ENCODE peak calls at places on chromosomes 11 and 22, in eight cellular contexts. H is ovary, P is choroid plexus epithelial cell, N is lower lobe of right lung, C is uterus, S is brain microvascular endothelial cell, J is astrocyte of the spinal cord, I is esophagus squamous epithelium. K is an unnamed sample.

GRCh38 chr22:31230871-31231621 is 18.9 kb downstream of the LIMK2 start:
- DNase-seq in H (peak; percentile 60), P (peak; percentile 88), N (no peak), C (peak; percentile 44), S (peak; percentile 54), J (peak; percentile 68), I (no peak), K (peak; percentile 75)

GRCh38 chr11:44380009-44380313 is 70.0 kb upstream of the ALX4 start:
- DNase-seq in H (no peak), P (no peak), N (no peak), C (no peak), S (no peak), J (no peak), I (no peak), K (no peak)

GRCh38 chr22:42368379-42369249 is 63.6 kb downstream of the NFAM1 start:
- DNase-seq in H (peak; percentile 30), P (no peak), N (peak; percentile 56), C (no peak), S (no peak), J (no peak), I (no peak), K (no peak)

GRCh38 chr11:105611414-105611813 is 1.5 kb downstream of the GRIA4 start:
- DNase-seq in H (no peak), P (no peak), N (no peak), C (no peak), S (no peak), J (no peak), I (no peak), K (no peak)

GRCh38 chr11:64339754-64340408 is at the start of gene CCDC88B:
- DNase-seq in H (no peak), P (no peak), N (peak; percentile 90), C (no peak), S (no peak), J (no peak), I (peak; percentile 50), K (no peak)

GRCh38 chr22:20523118-20523983 is 15.9 kb downstream of the MED15 start:
- DNase-seq in H (no peak), P (peak; percentile 59), N (peak; percentile 14), C (no peak), S (peak; percentile 14), J (peak; percentile 43), I (no peak), K (peak; percentile 57)

GRCh38 chr11:6544921-6545850 is 48.1 kb downstream of the DNHD1 start:
- DNase-seq in H (no peak), P (peak; percentile 31), N (no peak), C (no peak), S (no peak), J (peak; percentile 43), I (no peak), K (no peak)

GRCh38 chr11:120228794-120229384 is 11.1 kb upstream of the POU2F3 start:
- DNase-seq in H (no peak), P (no peak), N (no peak), C (no peak), S (no peak), J (no peak), I (no peak), K (no peak)

GRCh38 chr11:103871923-103872551 is 164.4 kb upstream of the DDI1 start:
- DNase-seq in H (no peak), P (no peak), N (no peak), C (no peak), S (no peak), J (no peak), I (no peak), K (no peak)

GRCh38 chr11:61749607-61750217 is 2.7 kb upstream of the MYRF start:
- DNase-seq in H (no peak), P (peak; percentile 54), N (no peak), C (no peak), S (peak; percentile 23), J (peak; percentile 35), I (no peak), K (peak; percentile 40)

GRCh38 chr11:46247090-46247489 is 30.4 kb upstream of the CREB3L1 start:
- DNase-seq in H (no peak), P (no peak), N (no peak), C (no peak), S (no peak), J (peak; percentile 62), I (no peak), K (peak; percentile 50)

GRCh38 chr11:131095501-131096185 is 179.4 kb upstream of the SNX19 start:
- DNase-seq in H (no peak), P (no peak), N (no peak), C (no peak), S (no peak), J (no peak), I (no peak), K (no peak)

GRCh38 chr11:105230586-105230985 is 91.0 kb upstream of the CARD18 start:
- DNase-seq in H (no peak), P (no peak), N (no peak), C (no peak), S (no peak), J (no peak), I (no peak), K (no peak)

GRCh38 chr22:36347094-36347493 is 40.7 kb downstream of the MYH9 start:
- DNase-seq in H (no peak), P (no peak), N (no peak), C (no peak), S (no peak), J (peak; percentile 55), I (no peak), K (peak; percentile 70)

GRCh38 chr11:103266167-103266831 is 157.1 kb downstream of the DYNC2H1 start:
- DNase-seq in H (no peak), P (no peak), N (no peak), C (no peak), S (no peak), J (no peak), I (no peak), K (no peak)

GRCh38 chr11:3058753-3059664 is 1.8 kb upstream of the CARS1 start:
- DNase-seq in H (no peak), P (peak; percentile 90), N (peak; percentile 30), C (no peak), S (peak; percentile 84), J (peak; percentile 73), I (no peak), K (peak; percentile 72)

GRCh38 chr11:119641991-119642745 is 86.8 kb downstream of the NECTIN1 start:
- DNase-seq in H (no peak), P (peak; percentile 26), N (no peak), C (no peak), S (peak; percentile 4), J (no peak), I (no peak), K (peak; percentile 11)

GRCh38 chr11:116955548-116955947 is 118.1 kb upstream of the APOA1 start:
- DNase-seq in H (no peak), P (no peak), N (no peak), C (no peak), S (no peak), J (no peak), I (no peak), K (no peak)

GRCh38 chr22:26320469-26320868 is 108.6 kb upstream of the ASPHD2 start:
- DNase-seq in H (no peak), P (no peak), N (no peak), C (no peak), S (no peak), J (no peak), I (no peak), K (no peak)

GRCh38 chr22:30892286-30892685 is 76.3 kb downstream of the MORC2 start:
- DNase-seq in H (no peak), P (no peak), N (no peak), C (no peak), S (no peak), J (no peak), I (no peak), K (no peak)

DNA sequence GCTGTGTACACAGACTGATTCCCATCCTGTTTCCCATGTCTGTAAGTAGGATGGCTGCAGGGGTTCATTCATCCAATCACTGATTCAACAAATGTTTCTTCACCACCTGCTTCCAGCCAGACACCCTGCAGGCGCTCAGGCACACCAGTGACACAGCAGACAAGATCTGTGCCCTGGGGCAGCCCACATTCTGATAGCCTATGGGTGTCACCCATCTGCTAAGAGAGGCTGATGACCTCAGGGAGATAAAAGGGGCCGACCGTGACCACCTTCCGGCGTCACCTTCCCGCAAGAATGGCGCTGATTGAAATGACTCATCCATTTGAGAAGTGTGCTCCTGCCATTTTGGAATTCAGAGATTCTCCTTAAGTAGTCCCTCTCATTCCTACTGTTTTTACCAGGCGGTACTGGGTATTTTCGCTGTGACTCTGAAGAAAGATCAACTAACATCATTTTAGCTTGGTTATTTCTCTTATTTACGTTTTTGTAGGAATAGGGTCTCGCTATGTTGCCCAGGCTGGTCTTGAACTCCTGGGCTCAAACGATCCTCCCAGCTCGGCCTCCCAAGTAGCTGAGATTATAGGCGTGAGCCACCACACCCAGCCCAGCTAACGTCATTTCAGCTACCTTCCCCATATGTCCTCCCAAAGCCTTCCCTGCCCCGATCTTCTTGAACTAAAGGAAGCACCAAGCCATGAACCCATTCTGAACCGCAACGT is 73.2 kb upstream of the BID start:
- DNase-seq in H (no peak), P (no peak), N (no peak), C (no peak), S (no peak), J (no peak), I (no peak), K (no peak)
- TF ChIP-seq CTCF in H (no peak), P (no peak), N (no peak), C (no peak), S (no peak), J (no peak), I (no peak), K (no peak)

DNA sequence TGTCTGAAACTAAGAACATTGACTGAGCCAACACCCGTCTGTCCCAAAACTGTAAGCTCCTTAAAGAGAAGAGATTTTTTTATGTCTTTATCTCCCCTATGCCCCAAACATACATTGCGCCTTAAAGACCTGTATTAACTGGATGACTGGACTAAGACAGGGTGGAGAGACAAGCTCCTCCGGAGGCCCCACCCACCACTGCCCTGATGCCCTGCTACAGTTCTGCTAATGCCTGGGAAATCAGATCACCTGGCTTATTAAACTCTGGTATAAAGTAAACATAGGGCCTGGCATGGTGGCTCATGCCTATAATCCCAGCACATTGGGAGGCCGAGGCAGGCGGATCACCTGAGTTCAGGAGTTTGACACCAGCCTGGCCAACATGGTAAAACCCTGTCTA is 203.7 kb downstream of the TENM4 start:
- DNase-seq in H (no peak), P (no peak), N (no peak), C (no peak), S (no peak), J (no peak), I (no peak), K (no peak)
- H3K4me3 ChIP-seq in H (no peak overlapping the region), P (no peak overlapping the region), N (no peak overlapping the region), C (no peak overlapping the region), S (no peak overlapping the region), J (no peak overlapping the region), I (no peak overlapping the region), K (no peak overlapping the region)

DNA sequence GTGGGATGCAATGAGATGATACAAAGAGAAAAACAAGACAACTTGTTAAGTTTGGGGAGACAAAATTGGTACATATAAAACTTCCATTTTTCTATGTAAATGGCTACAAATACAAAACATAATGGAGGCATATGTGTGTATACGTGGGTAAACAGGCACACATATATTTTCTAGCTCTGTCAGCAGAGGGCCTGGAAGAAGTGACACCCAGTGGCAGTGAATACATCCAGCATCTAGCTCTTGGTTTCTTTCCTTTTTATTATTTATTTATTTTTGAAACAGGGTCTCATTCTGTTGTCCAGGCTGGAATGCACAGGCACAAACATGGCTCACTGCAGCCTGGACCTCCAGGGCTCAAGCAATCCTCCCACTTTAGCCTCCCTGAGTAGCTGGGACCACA is 5.0 kb upstream of the RASL10A start:
- DNase-seq in H (no peak), P (no peak), N (no peak), C (no peak), S (no peak), J (no peak), I (no peak), K (no peak)
- TF ChIP-seq CTCF in H (no peak), P (peak; percentile 49), N (no peak), C (no peak), S (peak; percentile 52), J (peak; percentile 14), I (no peak), K (peak; percentile 20)

GRCh38 chr11:128512478-128513127 is 74.8 kb downstream of the ETS1 start:
- DNase-seq in H (no peak), P (no peak), N (no peak), C (no peak), S (no peak), J (no peak), I (no peak), K (peak; percentile 12)
- H3K4me3 ChIP-seq in H (no peak overlapping the region), P (no peak overlapping the region), N (peak overlapping the region; percentile 13), C (no peak overlapping the region), S (no peak overlapping the region), J (no peak overlapping the region), I (no peak overlapping the region), K (no peak overlapping the region)

K was measured in cardiac fibroblast.